ENCODE peak calls at places on chromosomes 16 and 17, in five cellular contexts. V is breast epithelium, O is colonic mucosa, W is Peyer's patch, A is K562. K is an unnamed sample.

GRCh38 chr16:56848056-56848936 is 16.7 kb upstream of the SLC12A3 start:
- DNase-seq in V (peak; percentile 37), O (no peak), W (no peak), A (peak; percentile 29), K (peak; percentile 53)

GRCh38 chr17:41617136-41617535 is 4.6 kb upstream of the KRT16 start:
- DNase-seq in V (no peak), O (no peak), W (peak; percentile 31), A (no peak), K (no peak)

GRCh38 chr16:75053791-75054555 is 55.1 kb downstream of the ZNRF1 start:
- DNase-seq in V (peak; percentile 91), O (peak; percentile 97), W (peak; percentile 96), A (no peak), K (no peak)

GRCh38 chr17:78351449-78352006 is 8.3 kb downstream of the SOCS3 start:
- DNase-seq in V (peak; percentile 81), O (peak; percentile 84), W (peak; percentile 76), A (no peak), K (peak; percentile 69)

GRCh38 chr16:31099860-31100638 is 5.5 kb upstream of the VKORC1 start:
- DNase-seq in V (no peak), O (no peak), W (peak; percentile 47), A (no peak), K (peak; percentile 87)

GRCh38 chr17:83056583-83057396 is 22.6 kb upstream of the METRNL start:
- DNase-seq in V (peak; percentile 40), O (peak; percentile 15), W (no peak), A (no peak), K (no peak)

GRCh38 chr16:3140603-3141427 is 6.0 kb downstream of the ZNF213 start:
- DNase-seq in V (no peak), O (no peak), W (no peak), A (no peak), K (no peak)

GRCh38 chr16:86893513-86893912 is 315.2 kb downstream of the FOXL1 start:
- DNase-seq in V (no peak), O (no peak), W (peak; percentile 71), A (no peak), K (no peak)

GRCh38 chr17:4691686-4692085 is 12.3 kb downstream of the PELP1 start:
- DNase-seq in V (no peak), O (no peak), W (no peak), A (no peak), K (no peak)

GRCh38 chr16:50301626-50302471 is 35.5 kb downstream of the ADCY7 start:
- DNase-seq in V (peak; percentile 41), O (peak; percentile 51), W (peak; percentile 47), A (no peak), K (peak; percentile 79)

GRCh38 chr17:42920106-42920900 is 19.7 kb downstream of the G6PC1 start:
- DNase-seq in V (no peak), O (no peak), W (no peak), A (peak; percentile 3), K (no peak)

DNA sequence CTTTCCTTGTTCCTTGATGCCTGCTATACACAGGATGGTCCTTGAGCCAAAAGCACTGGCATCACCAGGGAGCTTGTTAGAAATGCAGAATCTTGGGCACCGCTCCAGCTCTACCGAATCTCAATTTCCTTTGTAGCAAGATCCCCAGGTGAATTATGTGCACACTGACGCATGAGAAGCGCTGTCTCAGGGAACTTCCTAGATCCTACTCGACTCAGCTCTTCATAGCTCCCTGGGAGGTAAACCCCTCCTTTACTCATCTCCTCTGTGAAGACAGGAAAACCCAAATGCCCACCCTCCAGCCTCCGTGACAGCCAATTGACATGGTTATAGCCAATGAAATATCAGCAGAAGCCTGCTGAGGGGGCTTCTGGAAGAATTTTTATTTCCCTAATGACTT is 4.1 kb downstream of the USP31 start:
- DNase-seq in V (no peak), O (no peak), W (no peak), A (no peak), K (no peak)
- H3K4me3 ChIP-seq in V (peak overlapping the region; percentile 32), O (no peak overlapping the region), W (no peak overlapping the region), A (no peak overlapping the region), K (no peak overlapping the region)

GRCh38 chr16:88453621-88454314 is 688 bp downstream of the ZFPM1 start:
- DNase-seq in V (no peak), O (peak; percentile 35), W (peak; percentile 63), A (peak; percentile 61), K (no peak)
- TF ChIP-seq CTCF in V (no peak), O (no peak), W (no peak), A (no peak), K (no peak)

GRCh38 chr17:38467491-38467890 is 39.2 kb downstream of the ARHGAP23 start:
- DNase-seq in V (no peak), O (no peak), W (no peak), A (no peak), K (no peak)

GRCh38 chr17:38465420-38466345 is 37.4 kb downstream of the ARHGAP23 start:
- DNase-seq in V (no peak), O (no peak), W (no peak), A (peak; percentile 26), K (no peak)

GRCh38 chr17:38464251-38464722 is 36.0 kb downstream of the ARHGAP23 start:
- DNase-seq in V (no peak), O (no peak), W (no peak), A (no peak), K (no peak)

GRCh38 chr17:38464723-38465419 is 36.6 kb downstream of the ARHGAP23 start:
- DNase-seq in V (peak; percentile 69), O (peak; percentile 54), W (peak; percentile 70), A (peak; percentile 90), K (peak; percentile 86)

GRCh38 chr17:38466346-38467315 is 38.4 kb downstream of the ARHGAP23 start:
- DNase-seq in V (no peak), O (no peak), W (no peak), A (no peak), K (no peak)
- H3K27ac ChIP-seq in V (peak overlapping the region; percentile 93), O (no peak overlapping the region), W (peak overlapping the region; percentile 67), A (no peak overlapping the region), K (no peak overlapping the region)

DNA sequence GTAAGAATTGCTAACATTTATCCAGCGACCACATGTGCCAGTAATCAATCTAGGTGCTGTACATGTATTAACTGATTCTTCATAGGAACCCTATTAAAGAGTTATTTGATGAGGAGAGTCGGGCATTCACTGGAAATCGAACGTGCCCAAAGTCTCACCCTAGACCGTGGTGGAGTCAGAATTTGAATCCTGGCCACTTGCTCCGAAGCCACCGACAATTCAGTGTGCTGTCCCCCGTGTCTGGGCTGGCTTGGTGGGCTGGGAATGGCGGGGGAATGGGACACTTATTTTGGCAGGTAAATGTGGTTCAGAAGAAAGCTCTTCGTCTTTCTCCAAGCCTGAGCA is 707 bp upstream of the KSR1 start:
- DNase-seq in V (no peak), O (no peak), W (no peak), A (no peak), K (no peak)
- H3K4me3 ChIP-seq in V (peak overlapping the region; percentile 82), O (peak overlapping the region; percentile 88), W (peak overlapping the region; percentile 78), A (peak overlapping the region; percentile 88), K (peak overlapping the region; percentile 89)

GRCh38 chr17:60107526-60108257 is 29.0 kb upstream of the HEATR6 start:
- DNase-seq in V (no peak), O (no peak), W (no peak), A (no peak), K (no peak)
- TF ChIP-seq CTCF in V (no peak), O (no peak), W (no peak), A (no peak), K (peak; percentile 24)

GRCh38 chr17:7347630-7348477 is 4.1 kb upstream of the KCTD11 start:
- DNase-seq in V (no peak), O (no peak), W (no peak), A (no peak), K (no peak)
- H3K27ac ChIP-seq in V (no peak overlapping the region), O (no peak overlapping the region), W (no peak overlapping the region), A (no peak overlapping the region), K (no peak overlapping the region)

K was measured in brain microvascular endothelial cell.